ENCODE peak calls at places on chromosomes 6 and 20, in seven cellular contexts. L is tibial artery; M is CD8-positive, alpha-beta T cell; J is pancreas; P is effector memory CD4-positive, alpha-beta T cell; S is neural progenitor cell; N is psoas muscle. A is an unnamed sample. For H3K4me1, the result is how much of the 10 kb centered on the place peaks cover.

GRCh38 chr6:159941286-159942113 is 27.4 kb upstream of the IGF2R start:
- DNase-seq in L (no peak), M (no peak), J (no peak), P (peak), S (peak), N (no peak), A (peak)

GRCh38 chr6:159727717-159728440 is 573 bp downstream of the WTAP start:
- DNase-seq in L (no peak), M (peak), J (no peak), P (no peak), S (no peak), N (no peak), A (peak)

GRCh38 chr20:61444637-61445036 is 192.6 kb downstream of the CDH4 start:
- DNase-seq in L (no peak), M (no peak), J (no peak), P (no peak), S (no peak), N (no peak), A (no peak)

GRCh38 chr6:50143011-50143719 is 93.4 kb upstream of the DEFB112 start:
- DNase-seq in L (no peak), M (no peak), J (no peak), P (no peak), S (no peak), N (no peak), A (no peak)

GRCh38 chr20:55354700-55355099 is 650.6 kb downstream of the CBLN4 start:
- DNase-seq in L (no peak), M (no peak), J (no peak), P (no peak), S (peak), N (no peak), A (peak)

GRCh38 chr6:121627761-121628160 is 192.3 kb downstream of the GJA1 start:
- DNase-seq in L (no peak), M (no peak), J (no peak), P (no peak), S (peak), N (no peak), A (no peak)

GRCh38 chr6:25280617-25280990 is 1.4 kb downstream of the CARMIL1 start:
- DNase-seq in L (no peak), M (no peak), J (peak), P (no peak), S (peak), N (no peak), A (peak)

GRCh38 chr6:11066505-11067347 is 22.6 kb upstream of the ELOVL2 start:
- DNase-seq in L (no peak), M (no peak), J (no peak), P (no peak), S (no peak), N (no peak), A (no peak)

GRCh38 chr6:37539706-37540352 is 40.1 kb upstream of the CCDC167 start:
- DNase-seq in L (no peak), M (no peak), J (no peak), P (no peak), S (no peak), N (no peak), A (no peak)

GRCh38 chr6:14619419-14619781 is 501.8 kb downstream of the CD83 start:
- DNase-seq in L (no peak), M (no peak), J (no peak), P (no peak), S (no peak), N (no peak), A (no peak)

GRCh38 chr6:21348462-21349195 is 244.9 kb upstream of the SOX4 start:
- DNase-seq in L (peak), M (no peak), J (no peak), P (no peak), S (peak), N (peak), A (peak)

GRCh38 chr20:34124469-34125249 is 12.6 kb upstream of the EIF2S2 start:
- DNase-seq in L (no peak), M (no peak), J (no peak), P (no peak), S (no peak), N (no peak), A (no peak)

GRCh38 chr20:57592263-57593092 is 27.7 kb downstream of the ZBP1 start:
- DNase-seq in L (no peak), M (no peak), J (no peak), P (no peak), S (no peak), N (peak), A (no peak)

GRCh38 chr20:14067631-14068030 is 72.3 kb downstream of the MACROD2 start:
- DNase-seq in L (no peak), M (no peak), J (no peak), P (no peak), S (no peak), N (no peak), A (no peak)

GRCh38 chr20:7302256-7302655 is 534.8 kb downstream of the BMP2 start:
- DNase-seq in L (no peak), M (no peak), J (no peak), P (no peak), S (peak), N (no peak), A (no peak)

GRCh38 chr6:14458669-14459266 is 341.2 kb downstream of the CD83 start:
- DNase-seq in L (no peak), M (no peak), J (no peak), P (no peak), S (no peak), N (no peak), A (no peak)

GRCh38 chr20:40890635-40891034 is 138.0 kb upstream of the TOP1 start:
- DNase-seq in L (no peak), M (no peak), J (no peak), P (no peak), S (no peak), N (no peak), A (no peak)

GRCh38 chr20:51910202-51911050 is 108.1 kb upstream of the SALL4 start:
- DNase-seq in L (no peak), M (no peak), J (no peak), P (no peak), S (peak), N (no peak), A (peak)

GRCh38 chr6:118771253-118771652 is 119.9 kb upstream of the CEP85L start:
- DNase-seq in L (no peak), M (no peak), J (no peak), P (no peak), S (no peak), N (no peak), A (no peak)

GRCh38 chr6:106608080-106608668 is 21.1 kb downstream of the RTN4IP1 start:
- DNase-seq in L (no peak), M (no peak), J (peak), P (no peak), S (peak), N (no peak), A (peak)

GRCh38 chr6:38212579-38212978 is 393.1 kb downstream of the ZFAND3 start:
- DNase-seq in L (no peak), M (no peak), J (no peak), P (no peak), S (peak), N (no peak), A (no peak)

GRCh38 chr6:158863646-158864045 is 44.5 kb upstream of the EZR start:
- DNase-seq in L (no peak), M (no peak), J (no peak), P (no peak), S (no peak), N (no peak), A (no peak)

GRCh38 chr6:170423030-170423429 is 116.5 kb downstream of the FAM120B start:
- DNase-seq in L (no peak), M (no peak), J (no peak), P (no peak), S (peak), N (no peak), A (no peak)

GRCh38 chr20:57709823-57710799 is at the start of gene PMEPA1:
- DNase-seq in L (peak), M (peak), J (peak), P (peak), S (peak), N (peak), A (peak)

GRCh38 chr20:36572701-36573102 is 695 bp upstream of the TGIF2 start:
- DNase-seq in L (no peak), M (peak), J (peak), P (peak), S (peak), N (no peak), A (peak)

GRCh38 chr6:80197474-80197873 is 91.0 kb downstream of the BCKDHB start:
- DNase-seq in L (no peak), M (no peak), J (peak), P (no peak), S (no peak), N (no peak), A (no peak)

GRCh38 chr20:19473894-19474293 is 261.5 kb downstream of the SLC24A3 start:
- DNase-seq in L (no peak), M (no peak), J (no peak), P (no peak), S (no peak), N (no peak), A (no peak)

GRCh38 chr20:51440589-51440988 is 101.9 kb downstream of the NFATC2 start:
- DNase-seq in L (no peak), M (no peak), J (no peak), P (no peak), S (no peak), N (no peak), A (no peak)

GRCh38 chr6:160043784-160044183 is 74.9 kb downstream of the IGF2R start:
- DNase-seq in L (no peak), M (no peak), J (no peak), P (no peak), S (no peak), N (no peak), A (no peak)

GRCh38 chr6:166587631-166588413 is 1.3 kb upstream of the RAMACL start:
- DNase-seq in L (no peak), M (no peak), J (no peak), P (no peak), S (peak), N (no peak), A (no peak)

GRCh38 chr6:33277663-33278391 is 904 bp downstream of the B3GALT4 start:
- DNase-seq in L (no peak), M (no peak), J (no peak), P (peak), S (peak), N (peak), A (no peak)

GRCh38 chr6:139905404-139906052 is 531.1 kb upstream of the CITED2 start:
- DNase-seq in L (no peak), M (no peak), J (no peak), P (no peak), S (no peak), N (no peak), A (no peak)

GRCh38 chr6:140178550-140179334 is 804.3 kb upstream of the CITED2 start:
- DNase-seq in L (no peak), M (no peak), J (no peak), P (no peak), S (no peak), N (no peak), A (peak)

GRCh38 chr20:3732327-3733118 is at the start of gene HSPA12B:
- DNase-seq in L (no peak), M (no peak), J (no peak), P (no peak), S (peak), N (peak), A (peak)

GRCh38 chr6:153131037-153131981 is at the start of gene RGS17:
- DNase-seq in L (no peak), M (peak), J (peak), P (no peak), S (peak), N (peak), A (peak)

GRCh38 chr6:42197574-42198362 is 3.0 kb upstream of the GUCA1B start:
- DNase-seq in L (no peak), M (no peak), J (no peak), P (no peak), S (no peak), N (no peak), A (no peak)

GRCh38 chr20:25011831-25012241 is 19.3 kb upstream of the APMAP start:
- DNase-seq in L (peak), M (no peak), J (peak), P (no peak), S (no peak), N (peak), A (no peak)

GRCh38 chr20:25011261-25011660 is 18.7 kb upstream of the APMAP start:
- DNase-seq in L (peak), M (no peak), J (peak), P (no peak), S (no peak), N (no peak), A (no peak)

GRCh38 chr20:25014816-25015215 is 22.3 kb upstream of the APMAP start:
- DNase-seq in L (peak), M (no peak), J (peak), P (no peak), S (no peak), N (no peak), A (no peak)

GRCh38 chr20:25013478-25014380 is 21.2 kb upstream of the APMAP start:
- DNase-seq in L (peak), M (no peak), J (peak), P (no peak), S (no peak), N (no peak), A (no peak)

DNA sequence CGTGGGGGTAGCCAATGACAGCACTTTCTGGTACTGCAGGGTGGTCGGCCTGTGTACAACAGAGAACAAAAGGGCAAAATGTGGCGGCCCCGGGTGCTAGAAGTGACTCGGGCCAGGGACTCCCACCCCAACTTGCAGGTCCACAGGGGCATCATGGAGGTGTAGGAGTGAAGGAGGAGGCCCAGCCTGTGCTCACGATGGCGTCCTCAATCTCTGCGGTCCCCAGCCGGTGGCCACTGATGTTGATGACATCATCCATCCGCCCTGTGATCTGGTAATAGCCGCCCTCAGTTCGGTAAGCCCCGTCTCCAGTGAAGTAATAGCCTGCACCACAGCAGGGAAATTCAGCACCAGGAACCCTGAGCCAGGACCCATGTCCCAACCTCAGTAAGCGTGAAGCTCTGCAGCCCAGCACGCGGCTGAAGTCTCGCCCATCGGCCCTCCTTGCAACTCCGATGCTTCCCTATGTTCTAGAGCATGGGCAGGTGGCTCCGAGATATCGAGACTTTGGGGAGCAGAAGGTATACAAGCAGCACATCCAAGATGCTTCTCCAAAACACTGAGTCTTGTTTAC is 20.2 kb upstream of the APMAP start:
- DNase-seq in L (peak), M (no peak), J (peak), P (no peak), S (no peak), N (no peak), A (no peak)
- H3K4me1 ChIP-seq in L (under half), M (under half), J (under half), P (under half), S (under half), N (under half), A (under half)

DNA sequence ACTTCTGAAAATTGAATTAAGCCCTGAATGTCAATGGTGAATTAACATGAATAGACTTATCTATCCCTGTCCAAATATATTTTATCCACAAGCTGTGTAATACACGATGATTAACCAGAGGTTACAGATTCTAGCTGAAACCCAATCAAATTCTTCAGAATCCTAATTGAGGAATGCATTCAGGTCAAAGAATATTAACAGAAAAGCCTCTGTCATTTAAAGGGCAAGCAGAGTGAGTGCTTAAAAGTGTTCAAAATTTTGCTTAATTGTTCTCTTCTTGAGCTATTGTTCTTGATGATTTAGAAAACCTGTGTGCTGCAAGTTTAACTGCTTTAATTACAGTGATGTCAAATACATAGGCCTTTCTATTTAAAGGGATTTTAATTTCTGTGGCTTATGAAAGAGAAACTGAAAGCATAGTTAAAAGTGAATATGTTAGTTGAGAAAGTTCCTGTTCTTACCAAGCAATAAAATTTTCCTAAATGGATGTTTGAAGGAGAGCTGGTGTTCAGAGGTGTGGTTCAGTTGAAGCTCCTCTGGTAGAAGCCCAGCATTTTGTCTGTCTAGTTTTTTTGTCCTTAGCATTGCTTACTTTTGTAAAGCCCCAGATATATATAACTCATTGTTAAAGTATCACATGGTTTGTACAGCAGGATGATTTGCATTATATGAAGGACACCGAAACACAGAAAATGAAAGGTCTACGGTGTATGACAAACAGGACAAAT is 466.3 kb upstream of the PLCB4 start:
- DNase-seq in L (no peak), M (no peak), J (no peak), P (no peak), S (no peak), N (no peak), A (no peak)
- H3K27ac ChIP-seq in L (no peak), M (no peak), J (no peak), P (no peak), S (no peak), N (no peak), A (no peak)

GRCh38 chr20:15162061-15162740 is 824.8 kb upstream of the FLRT3 start:
- DNase-seq in L (no peak), M (no peak), J (no peak), P (no peak), S (no peak), N (no peak), A (no peak)
- H3K4me3 ChIP-seq in L (peak), M (no peak), J (no peak), P (no peak), S (no peak), N (no peak), A (no peak)

GRCh38 chr20:42150230-42150629 is 532.1 kb upstream of the CHD6 start:
- DNase-seq in L (no peak), M (no peak), J (no peak), P (no peak), S (no peak), N (no peak), A (no peak)

GRCh38 chr20:42152570-42152969 is 534.4 kb upstream of the CHD6 start:
- DNase-seq in L (no peak), M (no peak), J (no peak), P (no peak), S (no peak), N (no peak), A (no peak)

GRCh38 chr20:42159794-42160193 is 541.6 kb upstream of the CHD6 start:
- DNase-seq in L (no peak), M (no peak), J (no peak), P (no peak), S (no peak), N (no peak), A (no peak)

GRCh38 chr20:42161228-42161829 is 543.2 kb upstream of the CHD6 start:
- DNase-seq in L (no peak), M (no peak), J (no peak), P (no peak), S (peak), N (no peak), A (no peak)

DNA sequence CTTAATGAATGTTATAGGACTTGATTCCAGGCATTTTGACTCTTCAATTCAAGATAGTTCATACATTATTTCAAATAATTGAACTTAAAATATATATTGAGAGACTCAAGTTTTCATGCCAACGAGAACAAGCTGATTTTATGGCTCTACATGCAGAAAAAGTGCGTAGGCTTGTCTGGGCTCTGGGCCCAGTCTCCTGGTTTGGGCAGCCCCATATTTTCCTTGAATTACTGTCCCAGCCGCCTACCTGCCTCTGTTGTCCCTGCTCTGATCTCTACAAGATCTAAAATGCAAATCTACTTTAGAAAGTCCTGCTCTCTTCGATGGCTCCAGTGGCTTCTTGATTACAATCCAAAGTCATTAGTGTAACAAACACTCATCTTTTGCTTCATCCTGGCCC is 537.4 kb upstream of the CHD6 start:
- DNase-seq in L (no peak), M (no peak), J (no peak), P (no peak), S (no peak), N (no peak), A (no peak)
- H3K4me1 ChIP-seq in L (under half), M (under half), J (under half), P (under half), S (under half), N (under half), A (under half)

GRCh38 chr6:4336084-4336483 is 200.7 kb upstream of the ECI2 start:
- DNase-seq in L (no peak), M (no peak), J (no peak), P (no peak), S (no peak), N (no peak), A (no peak)

GRCh38 chr6:4340544-4340943 is 205.2 kb upstream of the ECI2 start:
- DNase-seq in L (no peak), M (no peak), J (no peak), P (no peak), S (no peak), N (no peak), A (no peak)

GRCh38 chr6:4338884-4339283 is 203.5 kb upstream of the ECI2 start:
- DNase-seq in L (no peak), M (no peak), J (no peak), P (no peak), S (no peak), N (no peak), A (no peak)

GRCh38 chr6:4341078-4341797 is 205.9 kb upstream of the ECI2 start:
- DNase-seq in L (no peak), M (no peak), J (no peak), P (no peak), S (no peak), N (no peak), A (no peak)

DNA sequence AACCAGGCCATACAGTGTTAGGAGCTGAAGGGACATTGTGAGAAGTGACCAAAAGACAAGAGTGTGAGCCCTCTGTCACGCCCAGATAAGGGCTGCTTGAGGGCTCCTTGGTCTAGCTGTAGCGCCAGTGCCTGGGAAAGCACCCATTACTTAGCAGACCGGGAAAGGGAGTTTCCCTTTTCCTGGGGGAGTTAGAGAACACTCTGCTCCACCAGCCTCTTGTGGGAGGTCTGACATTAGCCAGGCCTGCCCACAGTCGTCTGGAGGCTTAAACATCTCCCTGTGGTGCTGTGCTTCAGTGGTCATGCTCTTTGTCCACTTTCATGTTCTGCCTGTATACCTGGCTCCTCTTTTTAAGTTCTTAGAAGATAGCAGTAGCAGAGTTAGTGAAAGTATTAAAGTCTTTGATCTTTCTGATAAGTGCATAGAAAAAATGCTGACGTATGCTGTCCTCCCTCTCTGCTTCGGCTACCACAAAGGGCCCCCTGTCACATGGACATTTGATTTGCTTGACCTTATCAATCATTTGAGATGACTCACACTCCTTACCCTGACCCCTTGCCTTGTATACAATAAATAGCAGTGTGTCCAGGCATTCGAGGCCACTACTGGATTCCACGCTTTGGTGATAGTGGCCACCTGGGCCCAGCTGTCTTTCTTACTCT is 201.5 kb upstream of the ECI2 start:
- DNase-seq in L (no peak), M (no peak), J (no peak), P (no peak), S (no peak), N (no peak), A (peak)
- H3K27ac ChIP-seq in L (no peak), M (no peak), J (no peak), P (no peak), S (no peak), N (no peak), A (no peak)

GRCh38 chr6:44250067-44250717 is 3.3 kb downstream of the HSP90AB1 start:
- DNase-seq in L (no peak), M (no peak), J (no peak), P (no peak), S (no peak), N (no peak), A (no peak)
- H3K4me3 ChIP-seq in L (no peak), M (no peak), J (no peak), P (no peak), S (no peak), N (peak), A (no peak)

A was measured in cardiac muscle cell.